ENCODE peak calls at places on chromosomes 4 and X, in eight cellular contexts. V is foreskin fibroblast, F is upper lobe of left lung, Y is fibroblast of the aortic adventitia, L is IMR-90, R is ovary, Q is fibroblast of lung, B is HFF-Myc. K is an unnamed sample.

GRCh38 chr4:55396305-55397023 is 707 bp downstream of the TMEM165 start:
- DNase-seq in Q (peak; percentile 79), L (peak; percentile 38), V (peak; percentile 68), B (no peak), Y (peak; percentile 74), R (peak; percentile 60), F (peak; percentile 45), K (no peak)

GRCh38 chrX:7146026-7146702 is 1.3 kb upstream of the STS start:
- DNase-seq in F (no peak), L (no peak), Y (no peak), R (no peak), Q (no peak), B (no peak), V (peak; percentile 31), K (no peak)

GRCh38 chrX:16445166-16445752 is 204.7 kb upstream of the S100G start:
- DNase-seq in V (peak; percentile 36), Q (peak; percentile 30), B (no peak), R (no peak), Y (peak; percentile 33), F (peak; percentile 29), L (peak; percentile 47), K (no peak)

GRCh38 chr4:156261230-156261629 is 307.6 kb upstream of the CTSO start:
- DNase-seq in Y (no peak), V (no peak), Q (no peak), R (no peak), L (no peak), F (no peak), B (no peak), K (no peak)

GRCh38 chr4:113809313-113809712 is 47.8 kb upstream of the CAMK2D start:
- DNase-seq in B (no peak), L (no peak), Q (peak; percentile 15), V (peak; percentile 68), R (no peak), Y (no peak), F (peak; percentile 63), K (no peak)

GRCh38 chr4:6781113-6781512 is 1.4 kb upstream of the KIAA0232 start:
- DNase-seq in V (no peak), F (no peak), L (no peak), B (no peak), Q (no peak), Y (no peak), R (no peak), K (no peak)

GRCh38 chr4:108030332-108030731 is 40.6 kb downstream of the HADH start:
- DNase-seq in B (peak; percentile 52), Y (peak; percentile 67), R (no peak), F (no peak), Q (peak; percentile 73), V (peak; percentile 88), L (peak; percentile 76), K (peak; percentile 34)

GRCh38 chr4:67714248-67714583 is 13.3 kb upstream of the UBA6 start:
- DNase-seq in Y (no peak), V (no peak), L (no peak), F (no peak), Q (no peak), R (no peak), B (no peak), K (no peak)

GRCh38 chr4:112514449-112515277 is 1.3 kb downstream of the NEUROG2 start:
- DNase-seq in Q (no peak), L (no peak), Y (no peak), F (no peak), B (no peak), V (no peak), R (no peak), K (no peak)

GRCh38 chrX:50081282-50081955 is 119.4 kb downstream of the AKAP4 start:
- DNase-seq in Y (peak; percentile 37), F (peak; percentile 68), V (peak; percentile 43), R (peak; percentile 24), Q (peak; percentile 23), B (no peak), L (peak; percentile 13), K (no peak)

GRCh38 chr4:6953751-6954380 is 44.2 kb downstream of the TBC1D14 start:
- DNase-seq in R (peak; percentile 95), F (peak; percentile 78), L (peak; percentile 62), B (peak; percentile 24), V (peak; percentile 85), Q (peak; percentile 66), Y (peak; percentile 69), K (no peak)

GRCh38 chr4:98879515-98879914 is 49.4 kb downstream of the EIF4E start:
- DNase-seq in R (no peak), F (no peak), V (no peak), B (no peak), L (no peak), Q (no peak), Y (no peak), K (no peak)

GRCh38 chrX:10050481-10050880 is 83.3 kb downstream of the CLDN34 start:
- DNase-seq in Q (no peak), B (no peak), F (peak; percentile 47), L (peak; percentile 8), R (no peak), V (no peak), Y (peak; percentile 43), K (no peak)

GRCh38 chr4:159360549-159360948 is 257.7 kb downstream of the RAPGEF2 start:
- DNase-seq in L (peak; percentile 96), Q (peak; percentile 89), F (no peak), R (no peak), B (peak; percentile 62), V (peak; percentile 83), Y (peak; percentile 68), K (peak; percentile 78)

GRCh38 chr4:141375855-141376254 is 155.2 kb downstream of the ZNF330 start:
- DNase-seq in B (peak; percentile 71), F (peak; percentile 24), L (peak; percentile 93), Q (peak; percentile 88), V (peak; percentile 88), Y (peak; percentile 84), R (no peak), K (peak; percentile 77)

GRCh38 chrX:97267376-97267775 is 383.7 kb downstream of the RPA4 start:
- DNase-seq in R (no peak), B (no peak), Y (peak; percentile 4), V (no peak), F (no peak), Q (peak; percentile 15), L (peak; percentile 9), K (no peak)

GRCh38 chr4:128589384-128589957 is 220.0 kb upstream of the JADE1 start:
- DNase-seq in B (no peak), Y (no peak), V (no peak), Q (no peak), L (no peak), F (no peak), R (no peak), K (no peak)

GRCh38 chrX:1391370-1391706 is 575 bp downstream of the SLC25A6 start:
- DNase-seq in R (no peak), Q (no peak), V (no peak), Y (peak; percentile 23), L (no peak), B (no peak), F (no peak), K (no peak)

GRCh38 chrX:9955506-9955905 is 11.7 kb upstream of the CLDN34 start:
- DNase-seq in Y (peak; percentile 47), V (peak; percentile 24), B (no peak), R (no peak), Q (peak; percentile 79), F (no peak), L (peak; percentile 90), K (no peak)

GRCh38 chr4:34633216-34633615 is 1611.1 kb downstream of the ARAP2 start:
- DNase-seq in F (no peak), Q (peak; percentile 79), V (peak; percentile 58), Y (no peak), B (no peak), R (no peak), L (no peak), K (peak; percentile 60)

GRCh38 chrX:14871767-14872166 is 1.1 kb downstream of the FANCB start:
- DNase-seq in F (no peak), Y (no peak), B (no peak), L (no peak), V (no peak), Q (no peak), R (no peak), K (no peak)
- H3K4me3 ChIP-seq in F (no peak overlapping the region), Y (no peak overlapping the region), B (peak overlapping the region; percentile 65), L (no peak overlapping the region), V (no peak overlapping the region), Q (no peak overlapping the region), R (no peak overlapping the region), K (no peak overlapping the region)

DNA sequence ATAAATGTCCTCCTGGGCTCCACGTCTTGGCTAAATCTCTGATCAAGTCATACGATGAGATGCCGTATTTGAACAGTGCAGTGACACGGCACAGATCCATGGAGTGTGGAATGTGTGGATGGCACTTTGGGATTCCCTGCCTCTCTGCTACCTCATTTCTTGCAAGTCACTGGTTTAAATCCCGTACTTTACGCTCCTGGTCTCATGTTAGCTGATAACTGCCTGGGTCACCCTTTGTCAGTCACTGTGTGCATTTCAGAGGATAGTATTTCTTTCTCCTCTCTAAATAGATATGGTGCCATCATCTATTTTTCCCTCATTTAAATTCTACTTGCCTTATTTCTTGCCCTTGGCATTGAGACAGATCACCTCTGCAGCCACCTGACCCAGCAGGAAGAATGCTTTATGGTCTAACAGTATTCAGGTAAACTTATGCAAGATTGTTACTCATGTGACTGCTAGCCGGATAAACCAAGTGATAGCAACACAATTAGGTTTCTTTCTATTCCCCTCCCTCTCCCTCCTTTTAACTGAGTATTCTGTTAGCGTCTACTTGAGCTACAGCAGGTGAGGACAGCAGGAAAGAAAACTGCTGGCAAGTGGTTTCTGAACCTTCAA is 2.8 kb downstream of the EGF start:
- DNase-seq in B (no peak), Q (no peak), L (no peak), Y (no peak), F (no peak), V (no peak), R (no peak), K (no peak)
- H3K4me3 ChIP-seq in B (no peak overlapping the region), Q (no peak overlapping the region), L (no peak overlapping the region), Y (no peak overlapping the region), F (no peak overlapping the region), V (no peak overlapping the region), R (no peak overlapping the region), K (no peak overlapping the region)

DNA sequence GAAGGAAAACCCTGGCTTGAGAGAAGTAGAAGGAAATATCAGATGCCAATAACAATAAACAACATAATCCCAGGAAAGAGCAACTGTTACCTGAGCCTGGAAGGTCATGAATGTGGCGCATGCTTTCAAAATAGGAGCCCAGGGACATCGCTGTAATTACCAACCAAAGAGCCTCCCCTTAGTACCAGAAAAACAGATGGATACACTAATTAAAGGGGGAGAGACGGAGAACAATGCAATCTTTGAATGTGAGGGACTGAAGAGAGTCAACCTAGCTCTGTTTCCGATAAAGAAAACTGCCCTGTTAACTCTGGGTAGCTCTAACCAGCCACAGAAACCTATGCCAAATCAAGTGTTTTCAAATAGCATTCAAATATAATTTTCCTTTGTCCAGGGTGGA is 161.4 kb downstream of the ENOX2 start:
- DNase-seq in B (no peak), R (no peak), Q (no peak), F (no peak), L (no peak), Y (no peak), V (no peak), K (no peak)
- H3K4me3 ChIP-seq in B (no peak overlapping the region), R (no peak overlapping the region), Q (no peak overlapping the region), F (no peak overlapping the region), L (no peak overlapping the region), Y (no peak overlapping the region), V (no peak overlapping the region), K (no peak overlapping the region)

DNA sequence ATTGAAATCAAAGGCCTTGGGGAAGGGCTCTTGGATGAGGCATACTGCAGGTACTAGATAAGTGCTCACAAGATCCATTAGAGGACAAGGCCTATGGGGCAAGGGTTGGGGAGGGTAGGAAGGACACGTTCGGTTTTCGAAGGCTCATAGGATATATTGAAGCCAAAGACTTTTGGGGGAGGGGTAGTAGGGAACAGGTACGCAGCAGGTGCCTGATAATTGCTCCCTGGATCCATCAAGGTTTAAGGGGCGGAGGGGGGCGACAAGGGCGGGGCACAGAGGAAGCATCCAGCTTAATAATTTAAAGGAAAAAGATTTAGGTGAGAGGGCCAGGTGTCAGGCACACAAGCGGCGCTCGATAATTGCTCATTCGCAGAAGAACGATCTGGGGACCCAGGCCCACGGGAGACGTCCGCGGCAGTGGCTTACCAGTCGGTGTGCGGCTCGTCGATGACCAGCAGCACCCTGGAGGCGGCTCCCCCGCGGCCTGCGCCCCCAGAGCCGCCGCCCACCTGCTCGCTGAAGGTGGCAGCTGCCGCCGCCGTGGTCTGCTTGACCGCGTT is 653 bp downstream of the SYN1 start:
- DNase-seq in B (no peak), Y (no peak), F (no peak), L (no peak), R (no peak), V (no peak), Q (no peak), K (no peak)
- H3K4me3 ChIP-seq in B (no peak overlapping the region), Y (no peak overlapping the region), F (no peak overlapping the region), L (no peak overlapping the region), R (no peak overlapping the region), V (no peak overlapping the region), Q (no peak overlapping the region), K (peak overlapping the region; percentile 45)